ENCODE peak calls at places on chromosome 19, in four cellular contexts. P is iris pigment epithelial cell, B is EL, K is caudate nucleus. A is an unnamed sample.

GRCh38 chr19:8020681-8021080 is 15.2 kb upstream of the ELAVL1 start:
- DNase-seq in P (no peak), K (no peak), B (no peak), A (no peak)

GRCh38 chr19:15144046-15144646 is 36.9 kb downstream of the SYDE1 start:
- DNase-seq in K (no peak), P (peak), B (no peak), A (peak)

GRCh38 chr19:41795031-41795461 is 1.3 kb upstream of the CEACAM3 start:
- DNase-seq in K (no peak), P (peak), B (peak), A (peak)

GRCh38 chr19:32168111-32168510 is 177.3 kb upstream of the ZNF507 start:
- DNase-seq in P (no peak), B (no peak), K (no peak), A (no peak)

GRCh38 chr19:43438291-43439162 is 23.8 kb downstream of the TEX101 start:
- DNase-seq in B (peak), K (no peak), P (no peak), A (no peak)

GRCh38 chr19:35856546-35857149 is at the start of gene KIRREL2:
- DNase-seq in P (no peak), K (peak), B (no peak), A (no peak)

GRCh38 chr19:17680235-17680722 is 7.9 kb downstream of the UNC13A start:
- DNase-seq in K (peak), B (peak), P (peak), A (peak)

GRCh38 chr19:6058411-6059201 is 51.7 kb downstream of the RFX2 start:
- DNase-seq in K (no peak), B (no peak), P (no peak), A (no peak)

GRCh38 chr19:57363734-57364181 is 407 bp downstream of the TRAPPC2B start:
- DNase-seq in K (no peak), B (peak), P (peak), A (peak)

GRCh38 chr19:38062959-38063786 is 156.2 kb downstream of the SIPA1L3 start:
- DNase-seq in P (no peak), B (no peak), K (no peak), A (no peak)

GRCh38 chr19:6218497-6219146 is 61.2 kb downstream of the MLLT1 start:
- DNase-seq in B (peak), P (peak), K (peak), A (peak)

GRCh38 chr19:33251526-33252090 is 26.0 kb upstream of the SLC7A10 start:
- DNase-seq in K (no peak), B (no peak), P (no peak), A (no peak)

GRCh38 chr19:56678205-56678604 is 6.6 kb upstream of the ZNF835 start:
- DNase-seq in P (no peak), K (peak), B (no peak), A (no peak)

GRCh38 chr19:54465367-54466109 is 2.0 kb upstream of the LENG9 start:
- DNase-seq in P (no peak), B (no peak), K (no peak), A (no peak)

GRCh38 chr19:35037716-35038622 is 3.6 kb upstream of the HPN start:
- DNase-seq in B (no peak), K (no peak), P (no peak), A (no peak)

GRCh38 chr19:55041627-55042343 is 3.7 kb upstream of the GP6 start:
- DNase-seq in B (no peak), P (no peak), K (no peak), A (no peak)

GRCh38 chr19:47027586-47028371 is 8.1 kb downstream of the NPAS1 start:
- DNase-seq in K (no peak), B (no peak), P (no peak), A (no peak)

GRCh38 chr19:30269638-30270037 is 102.5 kb upstream of the ZNF536 start:
- DNase-seq in P (no peak), K (no peak), B (no peak), A (no peak)

GRCh38 chr19:46536391-46536790 is 40.7 kb upstream of the PNMA8B start:
- DNase-seq in B (no peak), K (no peak), P (no peak), A (no peak)

GRCh38 chr19:49468746-49469447 is 5.1 kb upstream of the FLT3LG start:
- DNase-seq in P (no peak), K (no peak), B (no peak), A (no peak)

GRCh38 chr19:40553885-40554857 is 22.5 kb upstream of the SHKBP1 start:
- DNase-seq in B (no peak), P (no peak), K (no peak), A (no peak)

GRCh38 chr19:29685326-29685725 is 20.1 kb downstream of the PLEKHF1 start:
- DNase-seq in B (no peak), K (no peak), P (no peak), A (no peak)

GRCh38 chr19:46016426-46017094 is 6.3 kb downstream of the PGLYRP1 start:
- DNase-seq in B (peak), P (peak), K (peak), A (peak)

GRCh38 chr19:38673030-38673429 is 25.6 kb downstream of the ACTN4 start:
- DNase-seq in B (no peak), P (no peak), K (no peak), A (no peak)

GRCh38 chr19:47719047-47719885 is 6.0 kb downstream of the EHD2 start:
- DNase-seq in B (peak), K (peak), P (peak), A (no peak)

A was measured in RKO.